ENCODE peak calls at places on chromosomes 4 and X, in eight cellular contexts. W, F, Y, B, O, I, X and R are unnamed samples.

GRCh38 chrX:68599256-68600152 is 48.0 kb upstream of the STARD8 start:
- DNase-seq in O (no peak), F (no peak), B (no peak), I (no peak), X (no peak), Y (no peak), W (no peak), R (peak; percentile 15)

GRCh38 chr4:132386130-132386529 is 763.0 kb upstream of the PCDH10 start:
- DNase-seq in B (no peak), O (no peak), I (no peak), Y (no peak), X (no peak), F (no peak), W (no peak), R (no peak)

GRCh38 chr4:8079916-8080753 is 78.5 kb downstream of the ABLIM2 start:
- DNase-seq in X (no peak), Y (no peak), B (no peak), W (no peak), F (no peak), O (no peak), I (no peak), R (peak; percentile 52)

GRCh38 chr4:36320130-36320902 is 38.9 kb downstream of the DTHD1 start:
- DNase-seq in O (no peak), F (no peak), X (no peak), B (no peak), Y (no peak), W (no peak), I (no peak), R (no peak)

GRCh38 chrX:110280954-110281353 is 36.9 kb downstream of the AMMECR1 start:
- DNase-seq in B (no peak), F (no peak), I (no peak), Y (no peak), W (no peak), X (no peak), O (no peak), R (no peak)

GRCh38 chr4:6750302-6751221 is 32.0 kb upstream of the KIAA0232 start:
- DNase-seq in B (peak; percentile 69), X (no peak), Y (no peak), O (no peak), W (no peak), F (no peak), I (peak; percentile 74), R (no peak)

GRCh38 chr4:60241886-60242285 is 958.2 kb upstream of the ADGRL3 start:
- DNase-seq in B (no peak), X (no peak), F (no peak), O (no peak), W (no peak), Y (no peak), I (no peak), R (no peak)

GRCh38 chr4:81896936-81897335 is 425.2 kb upstream of the RASGEF1B start:
- DNase-seq in B (no peak), W (no peak), Y (no peak), I (no peak), X (no peak), O (no peak), F (no peak), R (no peak)

GRCh38 chr4:79087091-79087490 is 147.9 kb upstream of the PAQR3 start:
- DNase-seq in X (no peak), F (no peak), I (no peak), Y (no peak), O (no peak), B (no peak), W (no peak), R (no peak)

GRCh38 chr4:118954246-118954645 is 65.6 kb downstream of the SYNPO2 start:
- DNase-seq in B (no peak), Y (no peak), F (no peak), W (no peak), O (no peak), X (no peak), I (no peak), R (peak; percentile 67)

GRCh38 chrX:47608130-47608810 is 11.4 kb downstream of the SYN1 start:
- DNase-seq in B (no peak), O (no peak), F (no peak), X (no peak), Y (no peak), I (no peak), W (no peak), R (peak; percentile 82)

GRCh38 chrX:105872921-105873320 is 50.6 kb downstream of the NRK start:
- DNase-seq in I (no peak), W (no peak), B (no peak), F (no peak), Y (no peak), X (no peak), O (no peak), R (peak; percentile 14)

GRCh38 chr4:92305148-92305877 is 1.5 kb downstream of the GRID2 start:
- DNase-seq in B (no peak), O (peak; percentile 32), Y (no peak), F (no peak), W (peak; percentile 36), I (no peak), X (peak; percentile 46), R (no peak)

GRCh38 chrX:1481636-1482529 is 29.2 kb upstream of the ASMTL start:
- DNase-seq in O (peak; percentile 37), I (peak; percentile 80), W (peak; percentile 77), B (peak; percentile 72), F (peak; percentile 80), X (peak; percentile 59), Y (no peak), R (peak; percentile 94)

GRCh38 chrX:74924449-74925209 is 623 bp downstream of the NEXMIF start:
- DNase-seq in Y (peak; percentile 11), B (peak; percentile 54), F (peak; percentile 31), W (peak; percentile 49), I (no peak), X (peak; percentile 42), O (peak; percentile 65), R (no peak)
- TF ChIP-seq POLR2A in Y (no peak), B (no peak), F (no peak), W (no peak), I (no peak), X (no peak), O (peak; percentile 34), R (no peak)

DNA sequence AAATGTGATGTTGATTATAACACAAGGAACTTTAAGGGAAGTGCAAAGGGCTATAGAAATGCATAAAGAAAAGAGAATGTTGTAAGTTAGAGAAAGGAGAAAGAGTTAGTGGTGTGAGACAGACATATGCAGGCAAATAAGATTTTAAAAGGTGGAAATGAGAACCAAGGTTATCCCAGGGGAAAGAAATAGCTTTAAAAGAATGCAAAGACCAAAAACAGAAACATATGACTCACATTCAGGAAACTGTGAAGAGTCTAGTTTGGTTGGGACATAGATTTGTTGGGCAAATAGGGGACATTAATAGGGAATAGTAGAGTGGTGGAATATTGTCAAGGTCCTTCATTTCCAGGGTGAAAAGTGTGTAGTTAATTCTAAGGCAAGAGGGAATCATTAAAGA is 52.4 kb downstream of the MAPK10 start:
- DNase-seq in F (no peak), Y (no peak), B (no peak), I (no peak), O (no peak), X (no peak), W (no peak), R (no peak)
- H3K4me3 ChIP-seq in F (no peak overlapping the region), Y (no peak overlapping the region), B (no peak overlapping the region), I (no peak overlapping the region), O (no peak overlapping the region), X (no peak overlapping the region), W (no peak overlapping the region), R (no peak overlapping the region)

DNA sequence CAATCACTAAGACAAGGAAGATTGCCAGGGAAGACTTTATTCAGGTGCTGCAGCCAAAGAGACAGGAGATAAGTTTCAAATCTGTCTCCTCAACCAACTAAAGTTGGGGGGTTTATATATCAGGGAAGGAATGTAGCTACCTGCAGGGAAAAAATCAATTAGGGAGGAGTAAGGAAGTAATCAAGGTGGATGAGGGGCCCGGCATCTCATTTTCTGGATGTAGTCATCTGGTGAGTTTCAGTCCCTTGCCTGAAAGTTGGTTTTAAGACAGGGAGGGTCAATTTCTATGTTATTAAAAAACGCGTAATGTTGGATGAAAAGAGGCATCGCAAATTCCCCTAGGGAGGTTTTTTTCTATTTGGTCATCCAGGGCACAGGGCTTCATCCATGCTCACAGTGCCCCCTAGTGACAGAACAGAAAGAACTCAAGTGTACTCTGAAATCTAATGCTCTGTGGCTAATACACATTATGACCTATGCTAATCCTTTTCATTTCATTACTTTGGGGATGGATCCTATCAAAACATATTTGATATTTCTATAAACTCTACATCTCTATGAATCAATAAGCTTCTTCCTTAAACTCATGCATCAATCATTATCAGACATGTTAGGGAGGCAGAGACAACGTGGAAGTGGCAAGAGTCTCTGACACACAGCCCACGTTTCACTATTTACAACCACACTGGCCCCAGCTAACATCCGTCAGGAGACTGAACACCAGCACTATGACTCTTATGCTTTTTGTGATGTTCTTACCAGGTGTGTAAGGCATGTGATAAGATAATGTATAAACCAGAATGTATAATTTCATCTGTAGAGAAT is 1577.0 kb upstream of the TENM3 start:
- DNase-seq in W (no peak), I (no peak), X (no peak), B (no peak), F (no peak), Y (no peak), O (peak; percentile 13), R (peak; percentile 72)
- TF ChIP-seq CTCF in W (peak; percentile 27), I (peak; percentile 63), X (no peak), B (peak; percentile 18), F (no peak), Y (no peak), O (peak; percentile 44), R (peak; percentile 62)

GRCh38 chr4:1515763-1516162 is 109.5 kb upstream of the NKX1-1 start:
- DNase-seq in W (no peak), F (no peak), Y (no peak), I (no peak), O (no peak), B (no peak), X (no peak), R (no peak)

GRCh38 chr4:1514612-1515011 is 108.4 kb upstream of the NKX1-1 start:
- DNase-seq in I (no peak), W (no peak), X (no peak), Y (no peak), F (no peak), B (no peak), O (no peak), R (no peak)

GRCh38 chr4:1512738-1513660 is 106.8 kb upstream of the NKX1-1 start:
- DNase-seq in X (peak; percentile 24), Y (no peak), I (no peak), W (peak; percentile 51), O (peak; percentile 44), F (no peak), B (peak; percentile 25), R (no peak)

GRCh38 chr4:1515156-1515555 is 108.9 kb upstream of the NKX1-1 start:
- DNase-seq in W (no peak), X (no peak), F (no peak), B (no peak), O (no peak), I (no peak), Y (no peak), R (no peak)

DNA sequence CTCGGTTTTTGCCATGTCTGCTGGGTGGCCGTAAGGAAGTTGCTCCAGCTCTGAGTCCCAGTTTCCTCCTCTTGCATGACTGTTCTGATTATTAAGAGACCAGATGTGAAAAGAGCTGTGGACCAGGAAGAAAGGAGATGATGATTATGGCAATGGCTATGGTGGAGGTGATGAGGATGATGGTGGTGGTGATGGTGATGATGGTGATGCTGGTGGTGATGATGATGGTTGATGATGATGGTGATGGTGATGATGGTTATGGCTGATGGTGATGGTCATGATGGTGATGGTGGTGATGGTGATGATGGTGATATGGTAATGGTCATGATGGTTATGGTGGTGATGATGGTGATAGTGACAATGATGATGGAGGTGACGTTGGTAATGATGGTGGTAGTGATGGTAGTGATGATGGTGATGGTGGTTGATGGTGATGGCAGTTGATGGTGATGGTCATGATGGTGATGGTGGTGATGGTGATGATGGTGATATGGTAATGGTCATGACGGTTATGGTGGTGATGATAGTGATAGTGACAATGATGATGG is 107.8 kb upstream of the NKX1-1 start:
- DNase-seq in Y (no peak), F (no peak), W (no peak), B (no peak), I (no peak), X (no peak), O (no peak), R (no peak)
- TF ChIP-seq POLR2A in Y (no peak), F (no peak), W (no peak), B (no peak), I (no peak), X (no peak), O (no peak), R (no peak)